ENCODE peak calls at places on chromosome 3, in six cellular contexts. P is stimulated activated CD4-positive, alpha-beta T cell treated with anti-CD3 and anti-CD28 coated beads, Interleukin-15, amount 100 ng/mL, for 24 hours; O is uterus; G is activated T-helper 1 cell treated with anti-CD3 and anti-CD28 coated beads, Interleukin-12 subunit alpha, Interleukin-12 subunit beta, Interleukin-2, Interleukin-4 antibody, amounts not matched to agents 30 ng/mL and 10 ng/mL and 1 ng/mL, durations not matched to agents 14 hours and 24 hours and 36 hours; S is stimulated activated CD8-positive, alpha-beta memory T cell treated with anti-CD3 and anti-CD28 coated beads, Interleukin-15, amount 100 ng/mL, for 4 hours; T is GM20000. F is an unnamed sample.

GRCh38 chr3:172965256-172965655 is 175.8 kb downstream of the SPATA16 start:
- DNase-seq in G (no peak), T (no peak), O (no peak), S (no peak), P (no peak), F (no peak)

GRCh38 chr3:36373661-36374060 is 6.6 kb upstream of the STAC start:
- DNase-seq in S (no peak), O (no peak), T (no peak), G (no peak), P (no peak), F (no peak)

GRCh38 chr3:186180151-186180550 is 71.3 kb upstream of the ETV5 start:
- DNase-seq in T (no peak), P (no peak), O (no peak), G (no peak), S (no peak), F (no peak)

GRCh38 chr3:100893108-100893507 is 100.1 kb downstream of the ABI3BP start:
- DNase-seq in P (no peak), O (no peak), G (no peak), T (no peak), S (no peak), F (no peak)

GRCh38 chr3:100891033-100891432 is 102.2 kb downstream of the ABI3BP start:
- DNase-seq in G (no peak), T (no peak), P (no peak), S (no peak), O (no peak), F (no peak)

GRCh38 chr3:161796312-161796711 is 299.7 kb downstream of the OTOL1 start:
- DNase-seq in G (no peak), S (no peak), P (no peak), O (no peak), T (no peak), F (no peak)

GRCh38 chr3:51642462-51642861 is 28.6 kb upstream of the TEX264 start:
- DNase-seq in S (no peak), T (no peak), O (no peak), G (no peak), P (no peak), F (no peak)

GRCh38 chr3:102529452-102529851 is 94.6 kb downstream of the ZPLD1 start:
- DNase-seq in S (no peak), G (no peak), P (no peak), T (no peak), O (peak), F (no peak)

GRCh38 chr3:69951616-69952015 is 47.9 kb upstream of the SAMMSON start:
- DNase-seq in T (no peak), O (no peak), P (no peak), G (no peak), S (no peak), F (no peak)

GRCh38 chr3:46378426-46378942 is 7.7 kb downstream of the CCR5 start:
- DNase-seq in T (peak), G (peak), P (peak), S (no peak), O (peak), F (peak)

GRCh38 chr3:172367205-172368105 is 80.8 kb downstream of the GHSR start:
- DNase-seq in O (no peak), S (no peak), P (no peak), T (no peak), G (no peak), F (no peak)

GRCh38 chr3:71419369-71419768 is 164.2 kb downstream of the FOXP1 start:
- DNase-seq in T (no peak), G (no peak), P (no peak), O (no peak), S (no peak), F (no peak)

GRCh38 chr3:186915808-186916796 is 14.2 kb upstream of the ST6GAL1 start:
- DNase-seq in S (no peak), G (no peak), T (no peak), O (no peak), P (no peak), F (no peak)

F was measured in activated naive CD8-positive, alpha-beta T cell treated with anti-CD3 and anti-CD28 coated beads, Interleukin-2, amount 50 U/mL, for 16 hours.